ENCODE peak calls at places on chromosomes 3 and 15, in five cellular contexts. J is GM12864, Q is PC-9, B is naive B cell, T is ELR. H is an unnamed sample.

GRCh38 chr15:63888146-63888545 is 54.4 kb upstream of the HERC1 start:
- DNase-seq in T (no peak), Q (no peak), B (no peak), J (no peak), H (no peak)

GRCh38 chr3:45795882-45796765 is at the start of gene SLC6A20:
- DNase-seq in B (no peak), J (no peak), T (no peak), Q (no peak), H (peak)

GRCh38 chr3:52388933-52389332 is 56.0 kb downstream of the SEMA3G start:
- DNase-seq in T (peak), J (no peak), B (no peak), Q (no peak), H (peak)

GRCh38 chr15:72358532-72359180 is 17.2 kb downstream of the HEXA start:
- DNase-seq in Q (peak), J (peak), B (no peak), T (peak), H (peak)

GRCh38 chr15:70121656-70122297 is 24.1 kb upstream of the TLE3 start:
- DNase-seq in Q (no peak), B (no peak), T (peak), J (no peak), H (peak)

GRCh38 chr15:69758291-69758771 is 305.7 kb downstream of the RPLP1 start:
- DNase-seq in J (no peak), Q (peak), T (peak), B (no peak), H (no peak)

GRCh38 chr3:142211034-142211433 is 14.4 kb downstream of the GK5 start:
- DNase-seq in J (no peak), Q (no peak), T (peak), B (no peak), H (peak)

GRCh38 chr3:189646902-189647542 is 15.8 kb downstream of the TP63 start:
- DNase-seq in Q (no peak), T (no peak), J (no peak), B (no peak), H (no peak)

GRCh38 chr3:55813268-55814097 is 326.4 kb upstream of the WNT5A start:
- DNase-seq in Q (peak), B (no peak), T (no peak), J (no peak), H (no peak)

GRCh38 chr15:63892794-63893441 is 59.2 kb upstream of the HERC1 start:
- DNase-seq in J (peak), B (peak), T (no peak), Q (no peak), H (no peak)

GRCh38 chr15:62403164-62403809 is 238.2 kb upstream of the C2CD4B start:
- DNase-seq in Q (no peak), T (peak), J (no peak), B (no peak), H (peak)

GRCh38 chr3:172520332-172520831 is 2.8 kb downstream of the TNFSF10 start:
- DNase-seq in T (peak), B (no peak), J (no peak), Q (no peak), H (peak)

GRCh38 chr15:41661529-41662225 is 1.5 kb downstream of the MGA start:
- DNase-seq in B (peak), J (peak), Q (peak), T (peak), H (peak)

GRCh38 chr3:27721717-27722564 is at the start of gene EOMES:
- DNase-seq in B (peak), Q (no peak), T (peak), J (no peak), H (peak)

GRCh38 chr15:66178531-66178910 is 75.0 kb downstream of the MEGF11 start:
- DNase-seq in T (no peak), B (no peak), Q (no peak), J (no peak), H (no peak)

GRCh38 chr3:61928776-61929175 is 367.4 kb downstream of the PTPRG start:
- DNase-seq in Q (no peak), B (no peak), T (no peak), J (no peak), H (no peak)

GRCh38 chr15:84859143-84859542 is 25.3 kb upstream of the SLC28A1 start:
- DNase-seq in Q (peak), J (no peak), B (no peak), T (no peak), H (no peak)

GRCh38 chr3:43998841-43999805 is 242.6 kb upstream of the TOPAZ1 start:
- DNase-seq in T (peak), B (peak), J (no peak), Q (peak), H (peak)

GRCh38 chr3:169268942-169269460 is 394.5 kb downstream of the MECOM start:
- DNase-seq in B (no peak), Q (no peak), T (no peak), J (no peak), H (no peak)

GRCh38 chr3:170999737-171000242 is 26.7 kb downstream of the SLC2A2 start:
- DNase-seq in Q (peak), T (peak), B (no peak), J (no peak), H (peak)

GRCh38 chr3:115146032-115146417 is 1.1 kb downstream of the ZBTB20 start:
- DNase-seq in T (peak), B (peak), J (peak), Q (peak), H (peak)

GRCh38 chr3:50628601-50629000 is 11.7 kb downstream of the MAPKAPK3 start:
- DNase-seq in Q (no peak), T (no peak), J (no peak), B (no peak), H (no peak)

GRCh38 chr3:49967307-49967706 is 27.4 kb downstream of the RBM6 start:
- DNase-seq in T (no peak), B (no peak), J (no peak), Q (no peak), H (no peak)

GRCh38 chr15:65424683-65425082 is 1.9 kb upstream of the IGDCC4 start:
- DNase-seq in J (no peak), T (no peak), B (no peak), Q (no peak), H (no peak)

GRCh38 chr3:197306374-197307086 is 8.1 kb upstream of the DLG1 start:
- DNase-seq in J (no peak), T (peak), Q (peak), B (no peak), H (peak)

GRCh38 chr15:74400915-74401757 is 32.6 kb downstream of the SEMA7A start:
- DNase-seq in T (no peak), B (peak), J (peak), Q (peak), H (no peak)

GRCh38 chr3:40652072-40652471 is 127.3 kb downstream of the ZNF621 start:
- DNase-seq in Q (no peak), T (no peak), J (no peak), B (no peak), H (no peak)

GRCh38 chr3:17195192-17195611 is 310.4 kb downstream of the PLCL2 start:
- DNase-seq in Q (no peak), J (peak), T (no peak), B (peak), H (no peak)

GRCh38 chr3:20842002-20842401 is 656.0 kb upstream of the SGO1 start:
- DNase-seq in B (no peak), Q (no peak), J (no peak), T (no peak), H (no peak)

GRCh38 chr3:59191651-59192050 is 141.8 kb upstream of the CFAP20DC start:
- DNase-seq in B (no peak), J (no peak), Q (no peak), T (no peak), H (no peak)

GRCh38 chr3:172305974-172306373 is 142.3 kb downstream of the GHSR start:
- DNase-seq in B (no peak), Q (no peak), J (no peak), T (no peak), H (no peak)

GRCh38 chr15:48897144-48897814 is 19.3 kb downstream of the EID1 start:
- DNase-seq in Q (no peak), T (peak), J (no peak), B (no peak), H (no peak)

GRCh38 chr3:49476563-49476962 is 6.5 kb downstream of the DAG1 start:
- DNase-seq in Q (no peak), B (no peak), J (no peak), T (peak), H (peak)

GRCh38 chr3:159499031-159499793 is 489.4 kb upstream of the IL12A start:
- DNase-seq in T (peak), Q (no peak), J (no peak), B (no peak), H (no peak)

GRCh38 chr15:68078365-68078764 is 24.2 kb downstream of the PIAS1 start:
- DNase-seq in Q (no peak), J (no peak), B (no peak), T (no peak), H (no peak)

GRCh38 chr15:98663606-98664005 is 15.3 kb downstream of the IGF1R start:
- DNase-seq in B (no peak), T (no peak), J (no peak), Q (no peak), H (no peak)

GRCh38 chr3:126952983-126953660 is 29.8 kb upstream of the PLXNA1 start:
- DNase-seq in Q (no peak), J (no peak), B (no peak), T (no peak), H (no peak)

GRCh38 chr3:55296781-55297180 is 190.3 kb downstream of the WNT5A start:
- DNase-seq in J (no peak), Q (no peak), B (no peak), T (no peak), H (no peak)

GRCh38 chr3:15892828-15893227 is 95.0 kb upstream of the ANKRD28 start:
- DNase-seq in B (no peak), Q (no peak), J (no peak), T (no peak), H (no peak)

H was measured in dermis blood vessel endothelial cell.